ENCODE peak calls at places on chromosomes 7 and 10, in five cellular contexts. R is NCI-H446 treated with DMSO at 0.1 percent for 48 hours; Q is activated naive CD4-positive, alpha-beta T cell treated with anti-CD3 and anti-CD28 coated beads for 36 hours; U is pancreas; D is upper lobe of right lung. B is an unnamed sample.

GRCh38 chr10:83886871-83887270 is 252.4 kb upstream of the GHITM start:
- DNase-seq in R (no peak), Q (no peak), U (no peak), D (no peak), B (no peak)

GRCh38 chr7:129807863-129808262 is 144.9 kb downstream of the UBE2H start:
- DNase-seq in R (no peak), Q (no peak), U (no peak), D (no peak), B (no peak)

GRCh38 chr10:10892290-10892875 is 125.3 kb upstream of the CELF2 start:
- DNase-seq in R (no peak), Q (no peak), U (no peak), D (no peak), B (no peak)

GRCh38 chr7:1889556-1890181 is 219.6 kb downstream of the ELFN1 start:
- DNase-seq in R (no peak), Q (peak), U (no peak), D (no peak), B (peak)

GRCh38 chr10:16592327-16592854 is 70.7 kb upstream of the C1QL3 start:
- DNase-seq in R (no peak), Q (no peak), U (no peak), D (no peak), B (no peak)

GRCh38 chr10:123808873-123809272 is 82.7 kb downstream of the CPXM2 start:
- DNase-seq in R (no peak), Q (peak), U (no peak), D (no peak), B (no peak)

GRCh38 chr10:21934307-21934706 is 69.2 kb downstream of the DNAJC1 start:
- DNase-seq in R (no peak), Q (no peak), U (no peak), D (no peak), B (no peak)

GRCh38 chr10:92855560-92855959 is 7.2 kb downstream of the EXOC6 start:
- DNase-seq in R (no peak), Q (no peak), U (no peak), D (no peak), B (no peak)

GRCh38 chr7:27156508-27156898 is at the start of gene HOXA7:
- DNase-seq in R (peak), Q (no peak), U (no peak), D (peak), B (no peak)

GRCh38 chr7:881441-882234 is 5.3 kb downstream of the GET4 start:
- DNase-seq in R (no peak), Q (no peak), U (no peak), D (no peak), B (no peak)

GRCh38 chr7:75985009-75985517 is 9.3 kb downstream of the TMEM120A start:
- DNase-seq in R (no peak), Q (no peak), U (no peak), D (no peak), B (no peak)

GRCh38 chr7:106621393-106622132 is 39.4 kb downstream of the CCDC71L start:
- DNase-seq in R (peak), Q (no peak), U (no peak), D (no peak), B (no peak)

GRCh38 chr7:27642271-27642670 is 20.4 kb downstream of the HIBADH start:
- DNase-seq in R (no peak), Q (no peak), U (no peak), D (no peak), B (no peak)

GRCh38 chr7:32256811-32257210 is 186.6 kb upstream of the PDE1C start:
- DNase-seq in R (no peak), Q (no peak), U (no peak), D (no peak), B (no peak)

GRCh38 chr10:89214766-89215165 is 7.6 kb upstream of the CH25H start:
- DNase-seq in R (no peak), Q (no peak), U (no peak), D (no peak), B (no peak)

GRCh38 chr10:48698971-48699627 is 14.4 kb downstream of the WDFY4 start:
- DNase-seq in R (no peak), Q (no peak), U (no peak), D (no peak), B (no peak)

GRCh38 chr7:123352226-123352550 is 152.4 kb upstream of the SLC13A1 start:
- DNase-seq in R (no peak), Q (no peak), U (no peak), D (no peak), B (no peak)

GRCh38 chr10:74156919-74157289 is 5.9 kb downstream of the ADK start:
- DNase-seq in R (no peak), Q (no peak), U (no peak), D (no peak), B (no peak)